ENCODE peak calls at places on chromosomes 7 and 10, in four cellular contexts. L is iPS-NIHi11, V is activated T-helper 1 cell treated with Interleukin-2 at 50 U/mL for 16 hours, D is GOT3. A is an unnamed sample.

GRCh38 chr10:90167174-90168064 is 466.0 kb downstream of the KIF20B start:
- DNase-seq in L (no peak), D (no peak), V (no peak), A (no peak)

GRCh38 chr10:79502561-79503309 is 9.6 kb upstream of the EIF5AL1 start:
- DNase-seq in V (no peak), D (no peak), L (peak; percentile 69), A (peak; percentile 50)

GRCh38 chr7:128794020-128794419 is 2.3 kb downstream of the CCDC136 start:
- DNase-seq in D (no peak), L (no peak), V (no peak), A (no peak)

GRCh38 chr7:72267291-72267800 is 144.8 kb downstream of the CALN1 start:
- DNase-seq in L (no peak), D (no peak), V (no peak), A (no peak)

GRCh38 chr7:77439572-77439971 is 23.4 kb upstream of the GSAP start:
- DNase-seq in L (no peak), D (no peak), V (no peak), A (peak; percentile 40)

GRCh38 chr10:53356616-53357349 is 584.2 kb upstream of the MBL2 start:
- DNase-seq in D (no peak), L (no peak), V (no peak), A (no peak)

GRCh38 chr7:2864204-2864985 is 20.3 kb upstream of the GNA12 start:
- DNase-seq in V (no peak), D (no peak), L (no peak), A (no peak)

GRCh38 chr7:34036972-34037792 is 131.8 kb downstream of the BMPER start:
- DNase-seq in V (no peak), D (no peak), L (no peak), A (no peak)

GRCh38 chr7:132295198-132295597 is 281.1 kb downstream of the PLXNA4 start:
- DNase-seq in D (no peak), V (no peak), L (no peak), A (no peak)

GRCh38 chr7:121076350-121077164 is 88.0 kb downstream of the CPED1 start:
- DNase-seq in L (no peak), V (no peak), D (no peak), A (peak; percentile 13)

A was measured in hepatocyte.